ENCODE peak calls at places on chromosomes 1 and 21, in four cellular contexts. D is suprapubic skin, R is IMR-90, E is RWPE1. B is an unnamed sample.

GRCh38 chr1:214135886-214136285 is 145.1 kb upstream of the SMYD2 start:
- DNase-seq in R (no peak), E (no peak), D (no peak), B (no peak)

GRCh38 chr1:156378557-156378956 is 9.5 kb downstream of the RHBG start:
- DNase-seq in R (no peak), D (no peak), E (no peak), B (no peak)

GRCh38 chr1:156625436-156626078 is 6.3 kb downstream of the HAPLN2 start:
- DNase-seq in E (no peak), R (peak), D (no peak), B (peak)

GRCh38 chr1:143691400-143691891 is 280.3 kb downstream of the FAM72C start:
- DNase-seq in E (no peak), R (peak), D (no peak), B (no peak)

GRCh38 chr1:47687618-47687940 is 249.7 kb downstream of the FOXD2 start:
- DNase-seq in D (peak), E (no peak), R (no peak), B (no peak)

GRCh38 chr1:231124746-231125145 is 37.1 kb upstream of the TRIM67 start:
- DNase-seq in E (no peak), R (no peak), D (no peak), B (no peak)

GRCh38 chr1:169309178-169310166 is 58.1 kb downstream of the NME7 start:
- DNase-seq in D (no peak), R (no peak), E (no peak), B (no peak)

GRCh38 chr1:200107004-200107470 is 79.5 kb downstream of the NR5A2 start:
- DNase-seq in E (no peak), D (no peak), R (no peak), B (peak)

GRCh38 chr1:117632269-117633067 is 26.6 kb downstream of the TENT5C start:
- DNase-seq in E (no peak), R (no peak), D (no peak), B (peak)

GRCh38 chr1:19400875-19401854 is 84.2 kb downstream of the CAPZB start:
- DNase-seq in E (no peak), D (no peak), R (no peak), B (no peak)

GRCh38 chr21:26966978-26967913 is at the start of gene ADAMTS5:
- DNase-seq in R (peak), D (peak), E (peak), B (no peak)

GRCh38 chr1:185108324-185108723 is 48.4 kb downstream of the TRMT1L start:
- DNase-seq in R (peak), D (no peak), E (no peak), B (no peak)

GRCh38 chr1:7427901-7428300 is 343.2 kb upstream of the VAMP3 start:
- DNase-seq in D (no peak), R (no peak), E (no peak), B (no peak)

GRCh38 chr1:35430762-35431161 is 126.4 kb downstream of the KIAA0319L start:
- DNase-seq in R (no peak), D (no peak), E (no peak), B (no peak)

GRCh38 chr1:108011295-108011694 is 46.3 kb upstream of the VAV3 start:
- DNase-seq in D (no peak), E (no peak), R (no peak), B (no peak)

GRCh38 chr1:100786870-100787269 is 67.3 kb downstream of the VCAM1 start:
- DNase-seq in D (no peak), R (no peak), E (no peak), B (peak)

GRCh38 chr1:205824180-205824579 is 11.2 kb upstream of the SLC41A1 start:
- DNase-seq in D (no peak), R (no peak), E (no peak), B (no peak)

GRCh38 chr1:208515123-208515522 is 270.9 kb upstream of the PLXNA2 start:
- DNase-seq in D (no peak), R (no peak), E (no peak), B (no peak)

GRCh38 chr1:77514871-77515776 is 167.3 kb downstream of the ZZZ3 start:
- DNase-seq in E (no peak), D (no peak), R (peak), B (no peak)

GRCh38 chr1:190320952-190321351 is 156.7 kb downstream of the BRINP3 start:
- DNase-seq in E (peak), R (peak), D (no peak), B (no peak)

GRCh38 chr1:194338241-194338948 is 1152.0 kb upstream of the B3GALT2 start:
- DNase-seq in R (peak), D (no peak), E (no peak), B (no peak)

GRCh38 chr21:43311303-43311817 is 115.6 kb downstream of the SIK1 start:
- DNase-seq in D (no peak), R (no peak), E (no peak), B (peak)

GRCh38 chr1:220235462-220235861 is 36.8 kb downstream of the RAB3GAP2 start:
- DNase-seq in R (peak), E (peak), D (no peak), B (no peak)

GRCh38 chr1:85580046-85580411 is 532 bp upstream of the CCN1 start:
- DNase-seq in E (peak), R (peak), D (peak), B (no peak)

GRCh38 chr1:111205724-111206070 is 5.3 kb upstream of the DENND2D start:
- DNase-seq in R (peak), E (no peak), D (no peak), B (no peak)

GRCh38 chr1:46466477-46467182 is 23.0 kb upstream of the DMBX1 start:
- DNase-seq in R (no peak), D (no peak), E (no peak), B (no peak)

GRCh38 chr1:226965581-226966440 is 25.7 kb downstream of the COQ8A start:
- DNase-seq in R (no peak), E (no peak), D (peak), B (no peak)

GRCh38 chr1:226966683-226967082 is 26.6 kb downstream of the COQ8A start:
- DNase-seq in R (no peak), D (no peak), E (no peak), B (no peak)

GRCh38 chr1:226964068-226964425 is 24.0 kb downstream of the COQ8A start:
- DNase-seq in D (no peak), R (no peak), E (no peak), B (no peak)

GRCh38 chr1:226964611-226965486 is 24.8 kb downstream of the COQ8A start:
- DNase-seq in R (no peak), D (peak), E (no peak), B (no peak)

GRCh38 chr1:226967665-226968064 is 27.6 kb downstream of the COQ8A start:
- DNase-seq in E (peak), R (peak), D (no peak), B (no peak)
- H3K27ac ChIP-seq in E (no peak), R (no peak), D (no peak), B (no peak)

DNA sequence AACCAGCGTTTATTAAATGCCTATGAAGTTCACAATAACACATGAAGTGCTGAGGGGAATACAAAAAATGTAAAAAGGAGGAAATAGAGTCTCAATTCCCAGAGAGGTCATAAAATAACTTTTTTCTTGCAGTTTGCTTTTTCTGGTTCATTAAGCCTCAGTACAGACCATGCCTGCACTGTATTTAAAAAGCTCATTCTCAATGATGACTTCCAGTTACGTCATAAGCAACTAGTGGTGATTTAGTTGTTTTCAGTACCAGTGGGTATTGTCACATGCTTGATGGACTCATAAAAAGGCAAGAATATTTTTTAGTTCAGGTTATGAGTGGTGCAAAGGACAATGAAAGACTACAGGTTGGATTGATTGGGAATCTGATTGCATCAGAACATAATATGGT is 160.1 kb upstream of the UBE2U start:
- DNase-seq in R (no peak), D (no peak), E (no peak), B (no peak)
- H3K27ac ChIP-seq in R (no peak), D (peak), E (no peak), B (no peak)

DNA sequence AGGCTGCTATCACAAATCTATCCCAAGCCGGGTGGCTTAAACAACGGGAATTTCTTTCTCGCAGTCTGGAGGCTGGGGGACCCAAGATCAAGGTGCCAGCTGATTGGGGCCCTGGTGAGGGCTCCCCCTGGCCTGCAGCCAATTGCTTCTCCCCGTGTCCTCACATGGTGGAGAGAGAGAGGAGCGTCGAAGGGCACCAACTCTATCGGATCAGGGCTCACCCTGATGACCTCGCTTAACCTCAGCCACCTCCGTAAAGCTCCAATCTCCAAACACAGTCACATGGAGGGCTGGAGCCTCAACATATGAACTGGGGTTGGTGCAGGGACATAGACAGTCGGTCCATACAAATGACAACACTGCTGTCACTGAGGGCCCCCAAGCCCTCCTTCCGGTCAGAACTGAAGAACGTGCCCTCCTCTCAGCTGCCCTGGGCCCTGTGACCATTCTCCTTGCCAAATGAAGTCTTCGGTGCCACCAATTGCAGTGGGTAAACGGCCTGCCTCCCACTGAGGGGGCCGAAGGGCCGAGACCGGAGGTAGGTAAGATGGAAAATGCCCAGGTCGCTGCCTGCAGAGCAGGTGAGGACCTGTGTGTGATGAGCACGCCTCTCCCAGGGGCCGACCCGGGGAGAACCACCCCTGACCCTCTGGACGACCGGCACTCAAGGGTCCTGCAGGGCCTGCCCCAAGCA is 211.0 kb downstream of the TOMM20 start:
- DNase-seq in R (no peak), D (peak), E (no peak), B (no peak)
- H3K27ac ChIP-seq in R (no peak), D (peak), E (no peak), B (no peak)

GRCh38 chr1:40382110-40382464 is 8.6 kb downstream of the SMAP2 start:
- DNase-seq in D (no peak), E (no peak), R (no peak), B (no peak)
- H3K27ac ChIP-seq in D (peak), E (no peak), R (no peak), B (no peak)

GRCh38 chr1:10178602-10179407 is 31.6 kb upstream of the KIF1B start:
- DNase-seq in E (no peak), D (no peak), R (no peak), B (no peak)
- H3K27ac ChIP-seq in E (no peak), D (no peak), R (no peak), B (no peak)

GRCh38 chr21:15060776-15061175 is 4.0 kb downstream of the NRIP1 start:
- DNase-seq in E (no peak), D (no peak), R (peak), B (no peak)
- H3K27ac ChIP-seq in E (no peak), D (no peak), R (peak), B (peak)

DNA sequence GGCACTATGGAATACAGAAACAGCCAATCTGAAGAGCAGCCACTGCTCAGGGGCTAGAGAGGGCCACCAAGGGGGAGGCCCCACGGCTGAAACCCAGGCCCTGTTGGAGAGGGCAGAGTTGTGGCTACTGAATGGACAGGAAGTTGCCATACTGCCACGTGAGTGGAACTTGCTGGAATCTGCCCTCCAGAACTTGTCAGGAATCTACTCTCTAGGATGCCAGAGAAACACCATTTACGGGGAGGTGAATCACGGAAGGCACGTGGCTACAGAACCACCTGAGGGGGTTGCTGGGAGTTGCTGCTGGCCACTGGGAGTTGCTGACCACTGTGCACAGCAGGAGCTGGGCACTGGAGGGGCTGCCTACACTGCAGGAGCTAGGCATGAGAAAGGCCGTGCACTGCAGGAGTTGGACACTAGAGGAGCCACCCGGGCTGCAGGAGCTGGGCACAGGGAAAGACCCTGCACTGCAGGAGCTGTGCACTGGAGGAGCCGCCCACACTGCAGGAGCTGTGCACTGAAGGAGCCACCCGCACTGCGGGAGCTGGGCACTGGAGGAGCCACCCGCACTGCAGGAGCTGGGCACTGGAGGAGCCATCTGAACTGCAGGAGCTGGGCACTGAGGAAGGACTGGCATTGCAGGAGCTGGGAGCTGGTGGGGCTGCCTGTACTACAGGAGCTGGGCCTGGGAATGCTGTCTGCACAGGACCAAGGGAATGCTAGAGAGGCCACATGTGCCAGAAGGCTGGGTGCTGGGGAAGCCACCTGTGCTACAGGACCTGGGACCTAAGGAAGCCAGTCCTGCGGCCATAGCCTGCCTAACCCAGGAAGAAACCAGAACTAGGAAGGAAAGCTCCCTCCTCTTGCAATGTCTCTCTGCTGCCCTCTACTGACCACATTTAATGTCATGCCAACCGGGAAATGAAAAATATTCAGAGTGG is 343.4 kb downstream of the MATN1 start:
- DNase-seq in R (peak), D (peak), E (peak), B (peak)
- H3K27ac ChIP-seq in R (no peak), D (no peak), E (peak), B (no peak)

GRCh38 chr21:44329086-44329889 is 9.9 kb downstream of the CFAP410 start:
- DNase-seq in R (no peak), E (no peak), D (no peak), B (no peak)
- H3K27ac ChIP-seq in R (no peak), E (peak), D (no peak), B (no peak)

DNA sequence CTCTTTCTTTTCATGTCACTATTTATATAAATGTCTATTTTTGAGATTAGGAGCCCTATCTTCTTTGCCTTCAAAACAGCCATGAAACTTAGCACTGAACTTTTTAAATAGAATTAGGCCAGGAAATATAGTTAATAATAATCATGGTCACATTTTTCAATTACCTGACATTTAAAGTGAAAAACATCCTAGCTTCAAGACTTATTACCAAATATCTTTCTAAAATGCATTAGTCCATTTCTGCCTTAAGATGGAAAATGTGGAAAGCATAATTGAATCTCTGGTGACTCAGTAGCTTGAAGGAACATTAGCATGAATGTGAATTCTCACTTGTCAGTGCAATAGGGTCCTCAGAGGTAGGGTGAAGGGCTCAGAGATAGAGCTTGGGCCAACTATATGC is 18.7 kb upstream of the RGS4 start:
- DNase-seq in D (no peak), E (no peak), R (no peak), B (no peak)
- H3K27ac ChIP-seq in D (no peak), E (no peak), R (no peak), B (no peak)

DNA sequence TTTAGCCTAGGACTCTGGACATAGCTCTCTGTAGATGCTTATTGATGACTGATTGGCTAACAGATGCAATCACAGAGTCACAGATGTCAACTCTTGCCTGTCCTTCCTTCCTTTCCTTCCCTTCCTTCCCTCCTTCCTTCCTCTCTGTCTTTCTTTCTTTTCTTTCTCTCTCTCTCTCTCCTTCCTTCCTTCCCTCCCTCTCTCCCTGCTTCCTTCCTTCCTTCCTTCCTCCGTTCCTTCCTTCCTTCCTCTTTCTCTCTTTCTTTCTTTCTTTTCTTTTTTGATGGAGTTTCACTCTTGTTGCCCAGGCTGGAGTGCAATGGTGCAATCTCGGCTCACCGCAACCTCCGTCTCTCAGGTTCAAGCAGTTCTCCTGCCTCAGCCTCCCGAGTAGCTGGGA is 106.1 kb downstream of the KIF26B start:
- DNase-seq in E (no peak), R (no peak), D (no peak), B (no peak)
- H3K27ac ChIP-seq in E (no peak), R (no peak), D (no peak), B (no peak)

B was measured in PC-9.